ENCODE peak calls at places on chromosomes 1 and 21, in six cellular contexts. I is DMS153; U is nucleus accumbens; H is activated T-helper 2 cell treated with anti-CD3 and anti-CD28 coated beads, Interferon-gamma antibody, Interleukin-2, Interleukin-4, amounts not matched to agents 10 μg/mL and 5 μg/mL and 100 μg/mL, durations not matched to agents 14 hours and 24 hours and 36 hours; M is Calu3; B is AG08395. X is an unnamed sample.

GRCh38 chr1:54888080-54888733 is 1.2 kb upstream of the DHCR24 start:
- DNase-seq in I (no peak), U (no peak), H (no peak), M (no peak), B (no peak), X (no peak)

GRCh38 chr1:67307251-67308060 is at the start of gene IL12RB2:
- DNase-seq in I (no peak), U (no peak), H (peak), M (peak), B (peak), X (peak)

GRCh38 chr1:12057940-12058687 is 5.0 kb upstream of the TNFRSF8 start:
- DNase-seq in I (no peak), U (no peak), H (no peak), M (no peak), B (no peak), X (no peak)

GRCh38 chr1:224747578-224747977 is 131.5 kb downstream of the CNIH3 start:
- DNase-seq in I (no peak), U (no peak), H (no peak), M (no peak), B (peak), X (peak)

GRCh38 chr1:89794406-89794805 is 26.4 kb upstream of the LRRC8D start:
- DNase-seq in I (no peak), U (no peak), H (no peak), M (no peak), B (peak), X (no peak)

GRCh38 chr1:222307621-222308020 is 240.3 kb downstream of the HHIPL2 start:
- DNase-seq in I (no peak), U (no peak), H (no peak), M (no peak), B (no peak), X (no peak)

GRCh38 chr21:25396135-25396711 is 211.1 kb downstream of the MRPL39 start:
- DNase-seq in I (no peak), U (no peak), H (peak), M (no peak), B (no peak), X (no peak)

GRCh38 chr1:244160455-244161020 is 109.5 kb downstream of the ZBTB18 start:
- DNase-seq in I (no peak), U (no peak), H (no peak), M (no peak), B (no peak), X (peak)

GRCh38 chr1:248825573-248825908 is 174 bp downstream of the SH3BP5L start:
- DNase-seq in I (no peak), U (no peak), H (no peak), M (no peak), B (no peak), X (no peak)

GRCh38 chr1:214108097-214108446 is 120.3 kb downstream of the PROX1 start:
- DNase-seq in I (peak), U (no peak), H (no peak), M (no peak), B (no peak), X (no peak)

GRCh38 chr1:201016943-201017827 is 6.3 kb downstream of the KIF21B start:
- DNase-seq in I (no peak), U (peak), H (no peak), M (no peak), B (no peak), X (no peak)

GRCh38 chr1:223153177-223154119 is 10.4 kb upstream of the TLR5 start:
- DNase-seq in I (no peak), U (no peak), H (no peak), M (no peak), B (no peak), X (peak)

GRCh38 chr1:18419123-18419844 is 61.4 kb upstream of the KLHDC7A start:
- DNase-seq in I (no peak), U (no peak), H (no peak), M (no peak), B (no peak), X (no peak)

GRCh38 chr1:70140894-70141293 is 64.5 kb downstream of the LRRC40 start:
- DNase-seq in I (no peak), U (no peak), H (no peak), M (no peak), B (no peak), X (no peak)

GRCh38 chr1:1213153-1213918 is 617 bp downstream of the TNFRSF4 start:
- DNase-seq in I (no peak), U (no peak), H (no peak), M (no peak), B (no peak), X (no peak)

GRCh38 chr1:85864727-85865126 is 156.5 kb upstream of the ZNHIT6 start:
- DNase-seq in I (no peak), U (no peak), H (no peak), M (no peak), B (no peak), X (no peak)

GRCh38 chr1:211654838-211655787 is 20.3 kb downstream of the NEK2 start:
- DNase-seq in I (peak), U (peak), H (peak), M (peak), B (peak), X (peak)

GRCh38 chr1:212478467-212479025 is 45.8 kb downstream of the NENF start:
- DNase-seq in I (no peak), U (no peak), H (no peak), M (no peak), B (no peak), X (no peak)

GRCh38 chr1:70142120-70142519 is 63.3 kb downstream of the LRRC40 start:
- DNase-seq in I (no peak), U (no peak), H (no peak), M (no peak), B (peak), X (no peak)

GRCh38 chr1:110675060-110675791 is 486 bp upstream of the KCNA3 start:
- DNase-seq in I (no peak), U (no peak), H (no peak), M (no peak), B (no peak), X (no peak)

GRCh38 chr21:43001316-43001715 is 27.0 kb downstream of the PKNOX1 start:
- DNase-seq in I (no peak), U (no peak), H (no peak), M (no peak), B (no peak), X (no peak)

GRCh38 chr1:244970236-244970652 is 105.9 kb upstream of the HNRNPU start:
- DNase-seq in I (peak), U (no peak), H (no peak), M (no peak), B (peak), X (peak)

GRCh38 chr1:206464456-206464964 is 5.8 kb upstream of the IKBKE start:
- DNase-seq in I (no peak), U (no peak), H (no peak), M (no peak), B (peak), X (no peak)